ENCODE peak calls at places on chromosome 17, in four cellular contexts. Q is HepG2, I is GM12878, F is K562. G is an unnamed sample.
A peak's percentile ranks its signal among the peaks of the same experiment; 100 is the strongest.

GRCh38 chr17:8837438-8838075 is 29.9 kb downstream of the PIK3R6 start:
- DNase-seq in F (no peak), I (no peak), Q (no peak), G (no peak)

GRCh38 chr17:4080686-4081085 is 62.1 kb downstream of the ZZEF1 start:
- DNase-seq in F (no peak), Q (no peak), I (no peak), G (no peak)

GRCh38 chr17:77366206-77366557 is 225.4 kb downstream of the SEC14L1 start:
- DNase-seq in F (no peak), Q (no peak), I (no peak), G (no peak)

GRCh38 chr17:39926588-39927100 is 757 bp downstream of the ORMDL3 start:
- DNase-seq in Q (peak; percentile 78), I (no peak), F (peak; percentile 66), G (peak; percentile 78)

GRCh38 chr17:17028059-17028877 is 14.0 kb upstream of the MPRIP start:
- DNase-seq in Q (peak; percentile 94), F (peak; percentile 90), I (no peak), G (peak; percentile 69)

GRCh38 chr17:80441598-80442304 is 26.8 kb downstream of the ENDOV start:
- DNase-seq in Q (no peak), I (no peak), F (no peak), G (no peak)

GRCh38 chr17:12977008-12977751 is 40.6 kb downstream of the ELAC2 start:
- DNase-seq in F (no peak), I (no peak), Q (no peak), G (peak; percentile 84)

GRCh38 chr17:34609210-34609609 is 29.8 kb downstream of the TMEM132E start:
- DNase-seq in Q (no peak), F (no peak), I (no peak), G (no peak)

GRCh38 chr17:63945851-63946439 is 13.8 kb upstream of the CD79B start:
- DNase-seq in Q (peak; percentile 34), F (no peak), I (no peak), G (no peak)

GRCh38 chr17:56603486-56604238 is 10.2 kb downstream of the NOG start:
- DNase-seq in I (no peak), F (no peak), Q (no peak), G (no peak)

GRCh38 chr17:74527756-74528155 is 3.5 kb downstream of the CD300LB start:
- DNase-seq in F (no peak), Q (no peak), I (no peak), G (no peak)

GRCh38 chr17:39104046-39104445 is 47.4 kb downstream of the PLXDC1 start:
- DNase-seq in I (no peak), F (peak; percentile 32), Q (no peak), G (no peak)

GRCh38 chr17:45236002-45236606 is 14.4 kb downstream of the FMNL1 start:
- DNase-seq in F (no peak), Q (no peak), I (no peak), G (no peak)

GRCh38 chr17:64173646-64174045 is 43.7 kb upstream of the ERN1 start:
- DNase-seq in F (no peak), Q (no peak), I (no peak), G (no peak)

GRCh38 chr17:40122944-40123810 is 1.4 kb downstream of the MSL1 start:
- DNase-seq in Q (no peak), I (no peak), F (peak; percentile 74), G (peak; percentile 86)

GRCh38 chr17:27549251-27549919 is 81.6 kb upstream of the LGALS9 start:
- DNase-seq in Q (no peak), F (no peak), I (no peak), G (no peak)

GRCh38 chr17:64008830-64009229 is 10.7 kb downstream of the PRR29 start:
- DNase-seq in I (no peak), F (no peak), Q (no peak), G (no peak)

GRCh38 chr17:8125196-8125946 is 1.5 kb upstream of the HES7 start:
- DNase-seq in Q (peak; percentile 64), I (peak; percentile 64), F (peak; percentile 72), G (peak; percentile 74)

GRCh38 chr17:45584092-45585036 is 93.8 kb upstream of the PLEKHM1 start:
- DNase-seq in F (peak; percentile 64), Q (peak; percentile 46), I (no peak), G (peak; percentile 74)

GRCh38 chr17:64345691-64346376 is 44.8 kb downstream of the PECAM1 start:
- DNase-seq in F (no peak), I (no peak), Q (no peak), G (no peak)

GRCh38 chr17:53420035-53420641 is 402.6 kb upstream of the KIF2B start:
- DNase-seq in F (no peak), Q (no peak), I (no peak), G (no peak)

GRCh38 chr17:28675980-28676379 is 14.0 kb downstream of the SUPT6H start:
- DNase-seq in Q (peak; percentile 30), F (no peak), I (no peak), G (peak; percentile 33)

GRCh38 chr17:67647482-67647881 is 70.3 kb upstream of the NOL11 start:
- DNase-seq in I (peak; percentile 67), F (no peak), Q (no peak), G (no peak)

GRCh38 chr17:40433551-40434384 is 9.5 kb upstream of the IGFBP4 start:
- DNase-seq in Q (no peak), I (no peak), F (peak; percentile 59), G (peak; percentile 89)

DNA sequence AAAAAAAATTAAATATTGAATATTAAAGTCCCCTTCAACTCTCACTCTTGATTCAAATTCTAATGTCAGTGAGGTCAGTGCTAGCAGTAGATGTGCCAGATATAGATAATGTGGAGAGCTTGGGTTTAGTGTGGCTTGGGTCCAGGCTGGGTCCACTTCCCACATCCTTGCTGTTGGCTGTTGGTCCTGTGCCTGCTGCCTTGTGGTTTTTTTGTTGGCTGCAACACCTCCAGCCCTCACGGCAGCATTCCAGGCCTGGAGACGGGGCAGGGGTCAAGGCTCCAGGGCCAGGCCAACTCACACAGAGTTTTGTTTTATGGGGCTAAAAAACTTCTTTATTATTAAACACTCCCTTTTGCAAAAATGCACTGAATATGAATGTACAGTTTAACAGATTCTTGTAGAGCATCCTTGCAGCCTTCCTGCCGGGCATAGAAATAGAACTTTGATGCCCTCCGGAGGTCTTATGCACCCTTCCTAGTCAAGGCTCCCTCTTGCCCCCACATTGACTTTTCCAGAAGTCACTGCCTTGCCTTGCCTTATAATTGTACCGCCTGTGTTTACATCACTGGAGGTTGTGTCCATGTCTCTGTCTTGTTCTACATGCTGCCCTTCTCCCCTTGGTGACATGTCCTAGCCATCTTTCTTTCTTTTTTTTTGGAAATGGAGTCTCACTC is 25.5 kb upstream of the MYO15B start:
- DNase-seq in F (no peak), I (no peak), Q (no peak), G (no peak)
- TF ChIP-seq REST in F (no peak), I (no peak), Q (no peak), G (no peak)

GRCh38 chr17:51118330-51119195 is 2.1 kb downstream of the SPAG9 start:
- DNase-seq in I (no peak), F (no peak), Q (peak; percentile 77), G (no peak)
- H3K4me3 ChIP-seq in I (peak overlapping the region; percentile 85), F (peak overlapping the region; percentile 97), Q (peak overlapping the region; percentile 97), G (peak overlapping the region; percentile 99)

DNA sequence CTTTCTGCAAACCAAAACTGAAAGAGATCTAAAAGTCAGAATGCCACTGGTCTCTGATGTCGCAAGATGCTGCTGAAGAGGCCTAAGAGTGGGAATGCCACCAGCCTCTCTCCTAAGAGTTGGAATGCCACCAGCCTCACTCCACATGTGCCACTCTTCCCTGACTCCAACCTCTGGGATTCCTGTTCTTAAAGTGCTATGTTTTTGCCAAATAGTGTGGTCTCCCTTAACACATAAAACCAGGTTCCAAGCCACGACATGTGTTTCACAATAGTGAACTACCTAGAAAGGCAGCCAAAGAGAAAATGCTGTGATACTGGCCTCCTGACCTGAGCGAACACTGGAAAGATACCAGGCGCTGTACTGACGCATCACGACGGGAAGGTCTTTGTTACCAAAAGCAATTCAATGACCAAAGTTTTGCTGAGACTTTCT is 86.1 kb downstream of the VPS53 start:
- DNase-seq in I (no peak), Q (no peak), F (no peak), G (no peak)
- TF ChIP-seq CREB1 in I (no peak), Q (no peak), F (no peak), G (no peak)

DNA sequence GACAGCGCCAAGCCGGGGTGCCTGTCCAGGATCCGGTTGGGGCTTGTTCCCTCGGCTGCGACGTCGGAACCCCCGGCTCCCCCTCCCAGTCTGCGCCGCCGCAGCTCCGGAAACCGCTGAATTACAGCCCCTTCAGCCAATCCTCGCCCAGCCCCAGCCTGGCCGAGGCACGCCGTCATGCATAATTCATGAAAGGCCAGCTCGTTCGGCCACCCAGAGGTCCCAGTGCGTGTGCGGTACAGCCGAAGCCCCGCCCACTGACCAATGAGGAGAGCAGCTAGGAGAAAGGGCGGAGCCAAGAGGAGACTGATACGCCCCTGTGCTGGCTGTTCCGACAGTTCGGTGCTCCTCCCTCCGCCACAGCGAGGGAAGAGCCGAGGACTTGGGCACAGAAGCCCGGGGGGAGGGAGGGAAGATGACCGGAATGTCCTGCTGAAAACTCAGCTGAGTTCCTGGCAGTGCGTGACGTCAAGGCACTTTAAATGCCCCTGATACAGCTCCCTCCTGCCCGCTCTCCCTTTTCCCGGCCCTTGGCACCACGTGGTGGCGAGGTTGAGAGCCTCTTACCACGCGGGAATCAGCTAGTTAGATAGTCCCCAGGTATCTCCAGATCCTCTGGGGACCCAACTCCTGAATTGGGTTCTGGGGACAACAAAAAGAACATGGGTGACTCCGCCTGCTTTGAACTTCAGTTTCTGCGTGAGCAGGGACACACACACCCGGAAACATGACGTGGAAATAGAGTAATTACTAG is at the start of gene STAT3:
- DNase-seq in Q (peak; percentile 100), I (peak; percentile 100), F (peak; percentile 98), G (peak; percentile 100)
- TF ChIP-seq REST in Q (peak; percentile 64), I (no peak), F (no peak), G (no peak)

GRCh38 chr17:19724501-19725420 is 8.4 kb upstream of the SLC47A2 start:
- DNase-seq in F (no peak), I (no peak), Q (no peak), G (no peak)

GRCh38 chr17:19725486-19725885 is 9.1 kb upstream of the SLC47A2 start:
- DNase-seq in F (no peak), I (no peak), Q (no peak), G (no peak)

GRCh38 chr17:19720631-19721426 is 4.4 kb upstream of the SLC47A2 start:
- DNase-seq in I (no peak), F (no peak), Q (peak; percentile 68), G (no peak)

GRCh38 chr17:19726615-19727376 is 10.4 kb upstream of the SLC47A2 start:
- DNase-seq in I (no peak), F (no peak), Q (no peak), G (no peak)

DNA sequence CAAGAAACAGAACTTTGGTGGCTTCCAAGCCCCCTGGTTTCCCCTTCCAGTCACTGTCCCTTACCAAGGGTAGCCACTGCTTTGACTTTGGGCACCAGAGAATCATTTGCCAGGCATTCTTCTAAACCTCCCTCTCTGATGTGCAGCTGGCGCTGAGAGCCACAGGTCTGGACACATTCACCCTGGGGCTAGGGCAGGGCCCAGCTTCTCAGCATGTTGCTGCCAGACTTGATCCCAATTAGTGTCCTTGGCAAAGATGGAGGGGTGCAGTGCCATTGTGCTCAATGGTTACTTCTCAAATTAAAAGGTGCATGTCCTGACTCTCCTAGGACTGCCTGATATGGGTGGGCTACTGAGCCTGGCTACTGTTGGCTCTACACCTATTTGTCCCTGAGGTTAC is 7.6 kb upstream of the SLC47A2 start:
- DNase-seq in I (no peak), F (no peak), Q (no peak), G (no peak)
- H3K4me3 ChIP-seq in I (no peak overlapping the region), F (no peak overlapping the region), Q (no peak overlapping the region), G (no peak overlapping the region)

GRCh38 chr17:36195474-36196098 is 972 bp downstream of the CCL3L1 start:
- DNase-seq in Q (no peak), F (no peak), I (no peak), G (peak; percentile 24)
- TF ChIP-seq CREB1 in Q (no peak), F (no peak), I (no peak), G (no peak)

GRCh38 chr17:81444610-81445339 is 49.5 kb downstream of the BAHCC1 start:
- DNase-seq in I (no peak), Q (no peak), F (no peak), G (no peak)
- TF ChIP-seq REST in I (no peak), Q (no peak), F (no peak), G (no peak)